ENCODE peak calls at places on chromosomes 13 and 19, in five cellular contexts. A is memory B cell, T is iris pigment epithelial cell, M is fibroblast of lung, Y is left ventricle myocardium superior. P is an unnamed sample.

GRCh38 chr19:44988896-44989563 is 12.2 kb upstream of the RELB start:
- DNase-seq in T (peak; percentile 56), Y (peak; percentile 74), M (peak; percentile 41), A (peak; percentile 75), P (peak; percentile 64)

GRCh38 chr13:76516013-76516412 is 370.2 kb downstream of the KCTD12 start:
- DNase-seq in M (peak; percentile 90), Y (no peak), A (no peak), T (peak; percentile 97), P (peak; percentile 84)

GRCh38 chr13:75426421-75426820 is 55.5 kb downstream of the TBC1D4 start:
- DNase-seq in A (no peak), Y (no peak), T (no peak), M (no peak), P (no peak)

GRCh38 chr13:75217949-75218348 is 264.0 kb downstream of the TBC1D4 start:
- DNase-seq in T (peak; percentile 17), A (no peak), Y (no peak), M (peak; percentile 79), P (peak; percentile 45)

GRCh38 chr13:51806571-51806970 is 2.6 kb upstream of the DHRS12 start:
- DNase-seq in A (no peak), T (peak; percentile 53), Y (no peak), M (peak; percentile 35), P (peak; percentile 46)

GRCh38 chr13:92097337-92097903 is 699.0 kb downstream of the GPC5 start:
- DNase-seq in T (peak; percentile 34), Y (no peak), A (no peak), M (peak; percentile 1), P (no peak)

GRCh38 chr19:30082168-30082567 is 140.1 kb downstream of the URI1 start:
- DNase-seq in M (no peak), T (no peak), Y (peak; percentile 11), A (no peak), P (no peak)

GRCh38 chr19:13207237-13208130 is 57.3 kb downstream of the IER2 start:
- DNase-seq in A (peak; percentile 25), Y (peak; percentile 63), M (no peak), T (no peak), P (peak; percentile 6)

GRCh38 chr19:15287496-15287895 is 44.8 kb downstream of the BRD4 start:
- DNase-seq in A (no peak), T (no peak), M (no peak), Y (no peak), P (no peak)

GRCh38 chr13:91045351-91046034 is 302.0 kb upstream of the MIR17HG start:
- DNase-seq in M (peak; percentile 9), T (peak; percentile 7), Y (no peak), A (no peak), P (no peak)

GRCh38 chr13:87736849-87737400 is 65.8 kb downstream of the SLITRK5 start:
- DNase-seq in M (no peak), Y (no peak), A (no peak), T (no peak), P (no peak)

P was measured in fibroblast of the aortic adventitia.